ENCODE peak calls at places on chromosomes 3 and 15, in four cellular contexts. A, Z, Q and W are unnamed samples.
A peak's percentile ranks its signal among the peaks of the same experiment; 100 is the strongest.

GRCh38 chr3:141275511-141275910 is 43.9 kb downstream of the PXYLP1 start:
- DNase-seq in A (no peak), Q (no peak), Z (no peak), W (no peak)

GRCh38 chr3:187954486-187955075 is 199.4 kb upstream of the LPP start:
- DNase-seq in Q (no peak), A (no peak), Z (no peak), W (no peak)

GRCh38 chr3:70999730-71000129 is 583.8 kb downstream of the FOXP1 start:
- DNase-seq in Z (no peak), A (no peak), Q (no peak), W (no peak)

GRCh38 chr3:192010490-192010889 is 549.5 kb downstream of the PYDC2 start:
- DNase-seq in A (no peak), Q (no peak), Z (no peak), W (no peak)

GRCh38 chr3:194103475-194103874 is 32.5 kb upstream of the HES1 start:
- DNase-seq in Q (no peak), A (no peak), Z (no peak), W (no peak)

GRCh38 chr3:120140098-120140742 is 46.0 kb upstream of the GSK3B start:
- DNase-seq in Q (no peak), A (no peak), Z (no peak), W (no peak)

GRCh38 chr15:51104512-51104911 is 9.8 kb upstream of the TNFAIP8L3 start:
- DNase-seq in A (no peak), Z (no peak), Q (no peak), W (no peak)

GRCh38 chr3:152381881-152382295 is 113.2 kb downstream of the MBNL1 start:
- DNase-seq in A (no peak), Z (peak; percentile 30), Q (no peak), W (no peak)

GRCh38 chr3:138439646-138440045 is 5.2 kb downstream of the ESYT3 start:
- DNase-seq in Q (no peak), Z (no peak), A (no peak), W (no peak)

GRCh38 chr3:116186128-116186527 is 259.2 kb downstream of the LSAMP start:
- DNase-seq in Z (no peak), Q (no peak), A (no peak), W (no peak)

GRCh38 chr3:188905991-188906635 is 265.7 kb upstream of the TPRG1 start:
- DNase-seq in Q (no peak), A (no peak), Z (no peak), W (no peak)

GRCh38 chr3:54168451-54168850 is 46.1 kb downstream of the CACNA2D3 start:
- DNase-seq in Z (no peak), A (no peak), Q (no peak), W (no peak)

GRCh38 chr3:43729707-43730399 is 39.1 kb downstream of the ABHD5 start:
- DNase-seq in A (no peak), Z (no peak), Q (no peak), W (no peak)

GRCh38 chr15:76169013-76169412 is 109.2 kb downstream of the TMEM266 start:
- DNase-seq in Z (no peak), A (peak; percentile 50), Q (no peak), W (no peak)
- TF ChIP-seq HDAC6 in Z (no peak), A (no peak), Q (no peak), W (no peak)

GRCh38 chr15:63223463-63223862 is 34.1 kb downstream of the RAB8B start:
- DNase-seq in Q (no peak), A (no peak), Z (no peak), W (no peak)

GRCh38 chr15:63218114-63218808 is 28.9 kb downstream of the RAB8B start:
- DNase-seq in A (peak; percentile 40), Q (no peak), Z (peak; percentile 27), W (no peak)

GRCh38 chr15:63221346-63221745 is 31.9 kb downstream of the RAB8B start:
- DNase-seq in Q (no peak), Z (no peak), A (no peak), W (no peak)

DNA sequence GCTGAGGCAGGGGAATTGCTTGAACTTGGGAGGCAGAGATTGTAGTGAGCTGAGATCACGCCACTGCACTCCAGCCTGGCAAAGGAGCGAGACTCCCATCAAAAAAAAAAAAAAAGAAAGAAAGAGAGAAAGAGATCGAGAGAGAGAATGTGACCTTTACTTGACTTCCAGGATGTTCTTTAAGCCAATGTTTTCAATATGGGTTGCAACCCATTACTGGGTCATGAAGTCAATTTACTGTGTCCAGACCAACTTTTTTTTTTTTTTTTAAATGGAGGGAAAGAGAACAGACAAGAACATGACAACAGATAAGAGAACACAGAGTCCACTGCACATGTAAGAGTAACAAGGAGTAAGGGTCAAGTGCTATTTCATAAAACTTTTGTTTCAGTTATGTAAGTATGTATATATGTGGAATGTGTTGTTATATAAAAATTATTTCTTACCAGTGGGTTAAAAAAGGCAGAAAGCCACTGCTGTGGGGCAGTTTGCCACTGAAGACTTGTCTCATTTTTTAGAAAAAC is 29.9 kb downstream of the RAB8B start:
- DNase-seq in Q (no peak), A (no peak), Z (no peak), W (no peak)
- TF ChIP-seq HDAC6 in Q (no peak), A (no peak), Z (no peak), W (no peak)

DNA sequence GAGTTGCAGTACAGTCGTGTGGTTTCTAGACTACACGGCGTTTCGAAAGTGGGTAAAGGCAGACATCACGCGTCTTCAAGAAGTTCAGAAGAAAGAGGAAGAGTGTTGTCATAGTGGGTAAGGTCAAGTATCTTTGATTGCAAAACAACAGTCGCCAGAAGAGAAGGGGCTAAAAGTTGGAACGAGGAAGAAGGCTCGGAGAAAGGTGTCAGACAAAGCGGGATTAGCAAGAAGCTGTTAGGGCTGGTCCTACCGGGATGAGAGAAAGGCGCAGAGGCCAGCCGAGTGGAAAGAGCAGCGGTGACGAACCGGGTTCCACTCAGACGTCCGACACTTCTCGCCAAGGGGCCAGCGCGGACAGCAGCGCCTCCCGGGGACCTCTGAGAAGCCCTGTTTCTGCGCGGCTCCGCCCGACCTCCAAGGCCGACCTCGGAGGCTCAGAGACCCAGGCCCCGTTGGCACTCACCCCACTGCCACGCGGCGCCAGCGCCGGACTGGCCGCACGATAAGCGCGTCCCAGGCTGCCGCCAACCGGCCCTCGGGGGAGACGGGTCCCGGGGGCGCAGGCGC is 480 bp downstream of the ADPGK start:
- DNase-seq in Z (no peak), A (no peak), Q (peak; percentile 43), W (no peak)
- TF ChIP-seq HDAC6 in Z (no peak), A (no peak), Q (no peak), W (no peak)

GRCh38 chr3:31105438-31106077 is 211.1 kb upstream of the GADL1 start:
- DNase-seq in Z (no peak), A (peak; percentile 65), Q (no peak), W (no peak)
- TF ChIP-seq HDAC6 in Z (no peak), A (no peak), Q (no peak), W (no peak)

GRCh38 chr3:182609575-182610156 is 183.6 kb upstream of the ATP11B start:
- DNase-seq in A (no peak), Q (no peak), Z (no peak), W (no peak)
- TF ChIP-seq HDAC6 in A (no peak), Q (no peak), Z (no peak), W (no peak)

GRCh38 chr3:62329970-62330369 is 43.4 kb downstream of the FEZF2 start:
- DNase-seq in Z (no peak), A (no peak), Q (no peak), W (no peak)

GRCh38 chr3:62335196-62335595 is 38.2 kb downstream of the FEZF2 start:
- DNase-seq in Z (no peak), Q (no peak), A (no peak), W (no peak)

GRCh38 chr3:62332771-62333381 is 40.5 kb downstream of the FEZF2 start:
- DNase-seq in Q (no peak), Z (no peak), A (peak; percentile 6), W (no peak)

GRCh38 chr3:62332017-62332416 is 41.3 kb downstream of the FEZF2 start:
- DNase-seq in Q (no peak), A (no peak), Z (no peak), W (no peak)
- TF ChIP-seq HDAC6 in Q (no peak), A (no peak), Z (no peak), W (no peak)

DNA sequence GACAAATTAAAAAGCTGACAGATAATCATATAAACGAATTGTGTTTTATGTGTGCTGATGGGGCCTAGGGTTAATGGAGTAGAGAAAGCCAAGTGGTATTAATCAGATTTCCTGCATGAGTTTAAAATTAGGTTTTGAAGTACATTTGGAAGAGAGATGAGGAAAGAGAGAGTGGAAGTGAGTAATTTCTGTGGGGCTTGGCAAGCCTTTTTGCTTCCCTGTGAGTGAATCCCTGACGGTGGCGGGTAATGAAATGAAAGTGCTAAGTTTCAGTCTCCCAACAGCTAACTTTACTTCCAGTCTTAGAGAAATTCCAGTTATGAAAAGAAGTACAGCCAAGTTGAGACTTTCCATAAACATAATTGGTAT is 139.3 kb downstream of the BBX start:
- DNase-seq in Q (no peak), Z (no peak), A (no peak), W (no peak)
- TF ChIP-seq HDAC6 in Q (no peak), Z (no peak), A (no peak), W (no peak)